ENCODE peak calls at places on chromosome 13, in five cellular contexts. One of them, this sample, is unnamed.

GRCh38 chr13:59452189-59452588 is 711.5 kb downstream of the DIAPH3 start:
- DNase-seq in HCT116: no peak
- DNase-seq in CD8-positive, alpha-beta memory T cell: no peak
- DNase-seq in astrocyte of the spinal cord: no peak
- DNase-seq in AG04450: no peak
- DNase-seq in this sample: no peak

GRCh38 chr13:112799394-112799793 is 109.6 kb downstream of the ATP11A start:
- DNase-seq in astrocyte of the spinal cord: no peak
- DNase-seq in HCT116: no peak
- DNase-seq in CD8-positive, alpha-beta memory T cell: no peak
- DNase-seq in AG04450: no peak
- DNase-seq in this sample: no peak

GRCh38 chr13:113452942-113453901 is at the start of gene ADPRHL1:
- DNase-seq in AG04450: no peak
- DNase-seq in CD8-positive, alpha-beta memory T cell: no peak
- DNase-seq in HCT116: no peak
- DNase-seq in astrocyte of the spinal cord: no peak
- DNase-seq in this sample: peak

GRCh38 chr13:41563501-41564001 is 106.2 kb downstream of the RGCC start:
- DNase-seq in HCT116: no peak
- DNase-seq in astrocyte of the spinal cord: peak
- DNase-seq in AG04450: no peak
- DNase-seq in CD8-positive, alpha-beta memory T cell: no peak
- DNase-seq in this sample: peak

GRCh38 chr13:23985846-23986245 is 88.5 kb upstream of the C1QTNF9B start:
- DNase-seq in astrocyte of the spinal cord: no peak
- DNase-seq in CD8-positive, alpha-beta memory T cell: no peak
- DNase-seq in HCT116: no peak
- DNase-seq in AG04450: no peak
- DNase-seq in this sample: no peak

GRCh38 chr13:41568990-41569387 is 111.6 kb downstream of the RGCC start:
- DNase-seq in AG04450: no peak
- DNase-seq in astrocyte of the spinal cord: peak
- DNase-seq in CD8-positive, alpha-beta memory T cell: no peak
- DNase-seq in HCT116: no peak
- DNase-seq in this sample: peak

GRCh38 chr13:85314686-85315085 is 484.5 kb downstream of the SLITRK6 start:
- DNase-seq in AG04450: no peak
- DNase-seq in CD8-positive, alpha-beta memory T cell: no peak
- DNase-seq in astrocyte of the spinal cord: no peak
- DNase-seq in HCT116: no peak
- DNase-seq in this sample: no peak

GRCh38 chr13:34779171-34779570 is 162.9 kb upstream of the NBEA start:
- DNase-seq in astrocyte of the spinal cord: no peak
- DNase-seq in CD8-positive, alpha-beta memory T cell: no peak
- DNase-seq in AG04450: no peak
- DNase-seq in HCT116: no peak
- DNase-seq in this sample: no peak

GRCh38 chr13:59476376-59476775 is 687.4 kb downstream of the DIAPH3 start:
- DNase-seq in astrocyte of the spinal cord: no peak
- DNase-seq in CD8-positive, alpha-beta memory T cell: no peak
- DNase-seq in AG04450: no peak
- DNase-seq in HCT116: no peak
- DNase-seq in this sample: peak

GRCh38 chr13:90008707-90009149 is 1338.8 kb upstream of the MIR17HG start:
- DNase-seq in astrocyte of the spinal cord: no peak
- DNase-seq in AG04450: no peak
- DNase-seq in HCT116: no peak
- DNase-seq in CD8-positive, alpha-beta memory T cell: no peak
- DNase-seq in this sample: no peak

GRCh38 chr13:95724252-95724651 is 47.3 kb downstream of the DNAJC3 start:
- DNase-seq in astrocyte of the spinal cord: no peak
- DNase-seq in CD8-positive, alpha-beta memory T cell: no peak
- DNase-seq in HCT116: no peak
- DNase-seq in AG04450: no peak
- DNase-seq in this sample: peak

GRCh38 chr13:112248909-112249592 is 127.1 kb upstream of the SPACA7 start:
- DNase-seq in AG04450: no peak
- DNase-seq in CD8-positive, alpha-beta memory T cell: no peak
- DNase-seq in astrocyte of the spinal cord: no peak
- DNase-seq in HCT116: no peak
- DNase-seq in this sample: no peak

GRCh38 chr13:30985637-30986205 is 53.3 kb downstream of the TEX26 start:
- DNase-seq in CD8-positive, alpha-beta memory T cell: no peak
- DNase-seq in AG04450: no peak
- DNase-seq in HCT116: no peak
- DNase-seq in astrocyte of the spinal cord: peak
- DNase-seq in this sample: peak

GRCh38 chr13:113625965-113626661 is 31.9 kb downstream of the ATP4B start:
- DNase-seq in CD8-positive, alpha-beta memory T cell: no peak
- DNase-seq in AG04450: no peak
- DNase-seq in HCT116: no peak
- DNase-seq in astrocyte of the spinal cord: peak
- DNase-seq in this sample: peak

GRCh38 chr13:106187501-106187900 is 348.0 kb downstream of the EFNB2 start:
- DNase-seq in CD8-positive, alpha-beta memory T cell: no peak
- DNase-seq in astrocyte of the spinal cord: no peak
- DNase-seq in HCT116: no peak
- DNase-seq in AG04450: no peak
- DNase-seq in this sample: no peak

GRCh38 chr13:41458939-41459753 is 1.8 kb downstream of the RGCC start:
- DNase-seq in HCT116: peak
- DNase-seq in AG04450: no peak
- DNase-seq in astrocyte of the spinal cord: peak
- DNase-seq in CD8-positive, alpha-beta memory T cell: peak
- DNase-seq in this sample: peak

GRCh38 chr13:76764916-76765315 is 121.3 kb downstream of the KCTD12 start:
- DNase-seq in astrocyte of the spinal cord: no peak
- DNase-seq in AG04450: no peak
- DNase-seq in CD8-positive, alpha-beta memory T cell: no peak
- DNase-seq in HCT116: no peak
- DNase-seq in this sample: no peak

GRCh38 chr13:30796132-30796832 is 60.9 kb downstream of the ALOX5AP start:
- DNase-seq in astrocyte of the spinal cord: peak
- DNase-seq in CD8-positive, alpha-beta memory T cell: no peak
- DNase-seq in AG04450: no peak
- DNase-seq in HCT116: no peak
- DNase-seq in this sample: peak

GRCh38 chr13:102369303-102369702 is 32.5 kb downstream of the FGF14 start:
- DNase-seq in CD8-positive, alpha-beta memory T cell: no peak
- DNase-seq in AG04450: no peak
- DNase-seq in astrocyte of the spinal cord: no peak
- DNase-seq in HCT116: no peak
- DNase-seq in this sample: peak

GRCh38 chr13:67977081-67977480 is 746.9 kb upstream of the PCDH9 start:
- DNase-seq in AG04450: no peak
- DNase-seq in CD8-positive, alpha-beta memory T cell: no peak
- DNase-seq in astrocyte of the spinal cord: no peak
- DNase-seq in HCT116: no peak
- DNase-seq in this sample: no peak

GRCh38 chr13:99385940-99386339 is 78.7 kb upstream of the GPR183 start:
- DNase-seq in CD8-positive, alpha-beta memory T cell: no peak
- DNase-seq in HCT116: no peak
- DNase-seq in AG04450: no peak
- DNase-seq in astrocyte of the spinal cord: no peak
- DNase-seq in this sample: no peak

GRCh38 chr13:42969558-42970172 is 22.4 kb downstream of the EPSTI1 start:
- DNase-seq in CD8-positive, alpha-beta memory T cell: peak
- DNase-seq in AG04450: no peak
- DNase-seq in HCT116: peak
- DNase-seq in astrocyte of the spinal cord: peak
- DNase-seq in this sample: peak

GRCh38 chr13:106382569-106382968 is 152.9 kb downstream of the EFNB2 start:
- DNase-seq in astrocyte of the spinal cord: no peak
- DNase-seq in CD8-positive, alpha-beta memory T cell: no peak
- DNase-seq in HCT116: no peak
- DNase-seq in AG04450: no peak
- DNase-seq in this sample: no peak

GRCh38 chr13:75938811-75939525 is 302.8 kb downstream of the LMO7 start:
- DNase-seq in CD8-positive, alpha-beta memory T cell: no peak
- DNase-seq in HCT116: no peak
- DNase-seq in AG04450: no peak
- DNase-seq in astrocyte of the spinal cord: peak
- DNase-seq in this sample: peak

GRCh38 chr13:24271611-24272451 is 37.5 kb upstream of the C1QTNF9 start:
- DNase-seq in HCT116: no peak
- DNase-seq in AG04450: peak
- DNase-seq in CD8-positive, alpha-beta memory T cell: peak
- DNase-seq in astrocyte of the spinal cord: peak
- DNase-seq in this sample: peak

GRCh38 chr13:38951525-38952313 is 38.9 kb downstream of the STOML3 start:
- DNase-seq in astrocyte of the spinal cord: no peak
- DNase-seq in AG04450: no peak
- DNase-seq in HCT116: no peak
- DNase-seq in CD8-positive, alpha-beta memory T cell: no peak
- DNase-seq in this sample: no peak

GRCh38 chr13:21594715-21595545 is 9.0 kb downstream of the MICU2 start:
- DNase-seq in astrocyte of the spinal cord: no peak
- DNase-seq in HCT116: no peak
- DNase-seq in CD8-positive, alpha-beta memory T cell: no peak
- DNase-seq in AG04450: no peak
- DNase-seq in this sample: no peak

GRCh38 chr13:94706854-94707399 is 5.4 kb downstream of the SOX21 start:
- DNase-seq in astrocyte of the spinal cord: peak
- DNase-seq in CD8-positive, alpha-beta memory T cell: no peak
- DNase-seq in HCT116: no peak
- DNase-seq in AG04450: no peak
- DNase-seq in this sample: no peak

GRCh38 chr13:98144501-98145350 is 1.8 kb downstream of the FARP1 start:
- DNase-seq in HCT116: peak
- DNase-seq in CD8-positive, alpha-beta memory T cell: no peak
- DNase-seq in astrocyte of the spinal cord: peak
- DNase-seq in AG04450: peak
- DNase-seq in this sample: peak

GRCh38 chr13:113906566-113906965 is 42.7 kb upstream of the GAS6 start:
- DNase-seq in CD8-positive, alpha-beta memory T cell: no peak
- DNase-seq in astrocyte of the spinal cord: no peak
- DNase-seq in HCT116: no peak
- DNase-seq in AG04450: no peak
- DNase-seq in this sample: no peak

GRCh38 chr13:25118371-25118770 is 22.4 kb downstream of the PABPC3 start:
- DNase-seq in CD8-positive, alpha-beta memory T cell: no peak
- DNase-seq in HCT116: no peak
- DNase-seq in AG04450: no peak
- DNase-seq in astrocyte of the spinal cord: no peak
- DNase-seq in this sample: no peak

GRCh38 chr13:97018029-97018819 is 23.9 kb upstream of the OXGR1 start:
- DNase-seq in HCT116: peak
- DNase-seq in CD8-positive, alpha-beta memory T cell: peak
- DNase-seq in astrocyte of the spinal cord: peak
- DNase-seq in AG04450: peak
- DNase-seq in this sample: peak

GRCh38 chr13:38398810-38399493 is 49.3 kb downstream of the UFM1 start:
- DNase-seq in CD8-positive, alpha-beta memory T cell: no peak
- DNase-seq in HCT116: no peak
- DNase-seq in AG04450: no peak
- DNase-seq in astrocyte of the spinal cord: no peak
- DNase-seq in this sample: peak

GRCh38 chr13:114311908-114312307 is 2.4 kb upstream of the CHAMP1 start:
- DNase-seq in astrocyte of the spinal cord: no peak
- DNase-seq in HCT116: no peak
- DNase-seq in CD8-positive, alpha-beta memory T cell: no peak
- DNase-seq in AG04450: no peak
- DNase-seq in this sample: peak

DNA sequence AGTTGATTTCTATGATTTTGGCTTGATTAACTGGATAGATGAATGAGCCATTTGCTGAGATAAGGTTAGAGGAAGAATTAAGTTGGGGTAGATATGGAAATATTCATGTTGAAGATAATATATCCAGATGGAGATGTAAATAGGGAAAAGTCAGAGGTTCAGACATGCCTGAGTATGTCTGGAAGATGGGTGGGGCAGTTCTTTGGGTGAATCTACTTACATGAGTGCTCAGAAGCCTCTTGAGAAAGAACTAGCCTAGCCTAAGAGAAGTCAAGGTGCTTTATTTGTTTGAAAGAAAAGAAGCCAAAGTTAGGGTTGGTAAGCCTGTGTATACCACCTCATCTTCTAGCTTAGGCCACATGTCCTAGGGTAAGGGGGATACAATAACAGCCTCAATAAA is 133.6 kb downstream of the NDFIP2 start:
- DNase-seq in CD8-positive, alpha-beta memory T cell: no peak
- DNase-seq in AG04450: no peak
- DNase-seq in astrocyte of the spinal cord: no peak
- DNase-seq in HCT116: no peak
- DNase-seq in this sample: no peak
- H3K4me3 ChIP-seq in CD8-positive, alpha-beta memory T cell: no peak
- H3K4me3 ChIP-seq in AG04450: no peak
- H3K4me3 ChIP-seq in astrocyte of the spinal cord: no peak
- H3K4me3 ChIP-seq in HCT116: no peak
- H3K4me3 ChIP-seq in this sample: no peak

GRCh38 chr13:48318714-48319457 is 15.3 kb downstream of the RB1 start:
- DNase-seq in HCT116: no peak
- DNase-seq in AG04450: no peak
- DNase-seq in CD8-positive, alpha-beta memory T cell: no peak
- DNase-seq in astrocyte of the spinal cord: no peak
- DNase-seq in this sample: peak
- H3K4me3 ChIP-seq in HCT116: no peak
- H3K4me3 ChIP-seq in AG04450: no peak
- H3K4me3 ChIP-seq in CD8-positive, alpha-beta memory T cell: peak
- H3K4me3 ChIP-seq in astrocyte of the spinal cord: no peak
- H3K4me3 ChIP-seq in this sample: no peak

DNA sequence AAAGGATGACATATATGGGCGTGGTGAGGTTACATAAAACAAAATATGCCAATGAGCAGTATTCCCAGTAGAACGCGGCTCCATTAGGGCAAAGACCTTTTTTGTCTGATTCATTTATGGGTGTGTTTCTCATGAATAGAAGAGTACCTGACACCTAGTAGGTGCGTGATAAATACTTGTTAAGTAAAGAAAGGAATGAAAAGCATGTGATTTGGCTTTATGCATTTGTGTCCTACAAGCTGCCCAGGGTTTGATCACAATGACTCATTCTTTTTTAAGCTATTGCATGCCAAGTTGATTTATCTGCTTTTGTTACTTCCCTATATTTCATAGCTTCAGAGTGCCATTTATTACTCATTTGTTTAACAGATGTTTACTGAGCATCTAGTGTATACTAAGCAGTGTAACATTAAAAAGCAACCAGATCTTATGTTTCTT is 19.1 kb upstream of the KCTD4 start:
- DNase-seq in HCT116: peak
- DNase-seq in AG04450: no peak
- DNase-seq in CD8-positive, alpha-beta memory T cell: no peak
- DNase-seq in astrocyte of the spinal cord: peak
- DNase-seq in this sample: no peak
- H3K4me3 ChIP-seq in HCT116: peak
- H3K4me3 ChIP-seq in AG04450: no peak
- H3K4me3 ChIP-seq in CD8-positive, alpha-beta memory T cell: no peak
- H3K4me3 ChIP-seq in astrocyte of the spinal cord: no peak
- H3K4me3 ChIP-seq in this sample: no peak

DNA sequence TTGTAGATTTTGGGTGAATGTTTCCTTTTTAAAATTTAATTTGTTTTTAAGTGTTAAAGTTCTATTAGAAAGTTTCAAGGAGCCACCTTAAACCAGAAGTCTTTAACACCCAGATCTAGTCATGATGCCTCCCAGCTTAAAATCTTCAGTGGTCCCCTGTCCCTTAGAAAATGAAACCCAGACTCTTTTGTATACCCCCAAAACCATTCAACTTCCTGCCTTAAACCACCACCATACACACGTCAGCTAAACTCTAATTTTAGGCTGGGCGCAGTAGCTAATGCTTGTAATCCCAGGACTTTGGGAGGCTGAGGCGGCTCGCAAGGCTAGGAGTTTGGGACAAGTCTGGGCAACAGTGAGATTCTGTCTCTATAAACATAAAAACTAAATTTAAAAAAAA is 37.9 kb downstream of the N4BP2L1 start:
- DNase-seq in HCT116: no peak
- DNase-seq in CD8-positive, alpha-beta memory T cell: no peak
- DNase-seq in AG04450: no peak
- DNase-seq in astrocyte of the spinal cord: no peak
- DNase-seq in this sample: no peak
- H3K4me3 ChIP-seq in HCT116: no peak
- H3K4me3 ChIP-seq in CD8-positive, alpha-beta memory T cell: no peak
- H3K4me3 ChIP-seq in AG04450: no peak
- H3K4me3 ChIP-seq in astrocyte of the spinal cord: no peak
- H3K4me3 ChIP-seq in this sample: no peak